ENCODE peak calls at places on chromosomes 6 and 20, in seven cellular contexts. H is cardiac muscle cell, S is upper lobe of right lung, A is right lobe of liver, R is spleen, P is Peyer's patch, N is lung. Z is an unnamed sample. For H3K4me1, the result is how much of the 10 kb centered on the place peaks cover.

GRCh38 chr20:14643146-14643545 is 305.7 kb upstream of the FLRT3 start:
- DNase-seq in A (no peak), R (no peak), P (no peak), H (no peak), N (no peak), S (no peak), Z (no peak)

GRCh38 chr20:63232235-63233060 is 3.3 kb upstream of the BIRC7 start:
- DNase-seq in A (no peak), N (no peak), H (no peak), S (no peak), P (no peak), R (no peak), Z (peak)

GRCh38 chr6:156190270-156190669 is 586.9 kb upstream of the ARID1B start:
- DNase-seq in A (no peak), P (no peak), N (no peak), H (no peak), S (no peak), R (peak), Z (no peak)

GRCh38 chr6:47034919-47035318 is 7.2 kb downstream of the ADGRF1 start:
- DNase-seq in P (no peak), N (peak), R (no peak), S (no peak), A (no peak), H (peak), Z (peak)

GRCh38 chr6:133512410-133513016 is 271.4 kb downstream of the EYA4 start:
- DNase-seq in S (no peak), N (no peak), P (no peak), A (no peak), R (no peak), H (peak), Z (no peak)

GRCh38 chr6:39786636-39787035 is 5.5 kb upstream of the DAAM2 start:
- DNase-seq in R (no peak), A (no peak), H (no peak), P (no peak), N (no peak), S (no peak), Z (no peak)

GRCh38 chr6:80527552-80528052 is 421.1 kb downstream of the BCKDHB start:
- DNase-seq in H (no peak), A (no peak), S (no peak), N (no peak), R (no peak), P (no peak), Z (no peak)

GRCh38 chr6:97958143-97958542 is 675.1 kb upstream of the MMS22L start:
- DNase-seq in N (no peak), S (peak), H (no peak), P (no peak), R (peak), A (no peak), Z (no peak)

GRCh38 chr20:62374431-62375152 is 7.5 kb upstream of the LAMA5 start:
- DNase-seq in H (no peak), S (no peak), P (no peak), R (no peak), A (no peak), N (no peak), Z (peak)

GRCh38 chr6:141152951-141153350 is 979.8 kb upstream of the GJE1 start:
- DNase-seq in N (no peak), A (no peak), P (no peak), R (no peak), H (no peak), S (no peak), Z (no peak)

GRCh38 chr6:26556263-26557070 is 18.3 kb downstream of the HMGN4 start:
- DNase-seq in N (no peak), H (no peak), P (no peak), R (no peak), A (no peak), S (no peak), Z (peak)

GRCh38 chr6:140463312-140463710 is 1088.9 kb upstream of the CITED2 start:
- DNase-seq in P (no peak), R (no peak), H (no peak), S (no peak), N (no peak), A (no peak), Z (no peak)

GRCh38 chr6:15343490-15344185 is 97.8 kb downstream of the JARID2 start:
- DNase-seq in P (no peak), N (no peak), A (no peak), R (no peak), S (no peak), H (peak), Z (no peak)

GRCh38 chr20:33442136-33443005 is 1.2 kb downstream of the SNTA1 start:
- DNase-seq in R (peak), S (no peak), N (no peak), P (no peak), A (no peak), H (no peak), Z (no peak)

GRCh38 chr6:52574709-52575489 is 2.0 kb downstream of the TRAM2 start:
- DNase-seq in N (peak), R (peak), A (no peak), P (peak), S (no peak), H (no peak), Z (peak)

GRCh38 chr20:58567437-58567836 is 52.2 kb upstream of the APCDD1L start:
- DNase-seq in A (no peak), R (peak), N (no peak), H (no peak), S (no peak), P (no peak), Z (no peak)

GRCh38 chr6:168031411-168032382 is 34.2 kb downstream of the KIF25 start:
- DNase-seq in P (no peak), R (peak), S (no peak), H (no peak), A (peak), N (no peak), Z (no peak)

GRCh38 chr20:63533871-63534393 is 3.2 kb downstream of the PTK6 start:
- DNase-seq in H (no peak), A (peak), P (no peak), N (no peak), R (peak), S (peak), Z (no peak)

GRCh38 chr20:35304956-35305355 is 12.7 kb upstream of the FAM83C start:
- DNase-seq in R (no peak), P (no peak), N (no peak), S (peak), H (no peak), A (no peak), Z (no peak)

GRCh38 chr6:3176562-3177355 is 19.4 kb upstream of the TUBB2A start:
- DNase-seq in P (no peak), S (no peak), H (no peak), N (no peak), R (no peak), A (no peak), Z (peak)

GRCh38 chr20:63487116-63487764 is 11.6 kb downstream of the EEF1A2 start:
- DNase-seq in H (no peak), A (no peak), N (no peak), S (no peak), R (no peak), P (no peak), Z (no peak)

GRCh38 chr6:149228276-149228962 is 89.1 kb upstream of the TAB2 start:
- DNase-seq in A (no peak), H (no peak), N (no peak), R (no peak), S (no peak), P (no peak), Z (no peak)

GRCh38 chr6:79601020-79601609 is 30.0 kb upstream of the SH3BGRL2 start:
- DNase-seq in A (no peak), R (no peak), H (no peak), P (no peak), N (no peak), S (no peak), Z (peak)

GRCh38 chr20:4490045-4490444 is 231.7 kb upstream of the PRND start:
- DNase-seq in R (no peak), H (no peak), P (no peak), A (no peak), N (no peak), S (no peak), Z (no peak)

GRCh38 chr6:13328076-13328874 is at the start of gene TBC1D7:
- DNase-seq in S (peak), P (peak), A (peak), N (peak), R (peak), H (peak), Z (peak)
- H3K4me1 ChIP-seq in S (under half), P (under half), A (under half), N (under half), R (under half), H (under half), Z (under half)

GRCh38 chr20:50040432-50041237 is 57.9 kb downstream of the SNAI1 start:
- DNase-seq in P (no peak), A (no peak), R (no peak), N (no peak), S (no peak), H (no peak), Z (no peak)
- H3K27ac ChIP-seq in P (peak), A (no peak), R (peak), N (no peak), S (no peak), H (peak), Z (no peak)

GRCh38 chr6:159762681-159763293 is 942 bp downstream of the ACAT2 start:
- DNase-seq in R (no peak), N (no peak), H (no peak), S (no peak), A (peak), P (peak), Z (no peak)

GRCh38 chr6:159761873-159762680 is at the start of gene ACAT2:
- DNase-seq in H (peak), N (peak), R (peak), P (peak), S (peak), A (peak), Z (peak)

GRCh38 chr6:159769470-159769869 is 7.6 kb downstream of the ACAT2 start:
- DNase-seq in N (no peak), A (no peak), H (no peak), R (no peak), P (no peak), S (no peak), Z (no peak)

GRCh38 chr6:159772196-159772595 is 10.4 kb downstream of the ACAT2 start:
- DNase-seq in S (no peak), N (no peak), A (no peak), H (no peak), R (no peak), P (no peak), Z (no peak)

GRCh38 chr6:159766923-159767322 is 5.1 kb downstream of the ACAT2 start:
- DNase-seq in P (no peak), N (no peak), S (no peak), R (no peak), H (no peak), A (no peak), Z (peak)
- H3K4me1 ChIP-seq in P (under half), N (under half), S (under half), R (under half), H (under half), A (under half), Z (under half)

GRCh38 chr20:19824861-19825260 is 66.8 kb downstream of the RIN2 start:
- DNase-seq in R (no peak), S (no peak), N (no peak), P (no peak), H (no peak), A (no peak), Z (no peak)

GRCh38 chr20:19828233-19828632 is 70.2 kb downstream of the RIN2 start:
- DNase-seq in A (no peak), H (peak), S (no peak), R (no peak), N (no peak), P (peak), Z (peak)

GRCh38 chr20:19826179-19826914 is 68.3 kb downstream of the RIN2 start:
- DNase-seq in H (no peak), P (no peak), S (no peak), N (no peak), A (no peak), R (no peak), Z (no peak)

GRCh38 chr20:19830351-19830750 is 72.3 kb downstream of the RIN2 start:
- DNase-seq in P (no peak), N (no peak), S (no peak), R (no peak), H (no peak), A (no peak), Z (no peak)

DNA sequence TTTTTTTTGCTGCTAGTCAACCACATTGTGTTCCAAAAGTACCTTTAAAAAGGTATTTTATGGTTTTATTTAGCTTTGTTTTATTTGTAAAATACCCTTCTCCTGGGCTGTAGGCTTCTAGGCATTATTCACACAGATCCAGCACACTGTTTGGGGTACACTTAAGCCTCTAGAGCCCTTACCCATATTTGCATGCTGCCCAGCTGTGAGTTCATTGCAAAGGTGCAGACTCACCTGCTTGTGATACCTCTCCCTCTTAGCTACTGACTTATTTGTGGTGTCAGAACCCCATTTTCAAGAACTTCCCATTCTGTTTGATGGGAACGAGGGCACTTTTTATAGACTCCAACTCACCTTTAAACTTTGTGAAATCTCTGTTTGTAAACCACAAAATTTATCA is 69.8 kb downstream of the RIN2 start:
- DNase-seq in A (no peak), S (no peak), N (no peak), R (no peak), H (no peak), P (no peak), Z (no peak)
- H3K27ac ChIP-seq in A (no peak), S (no peak), N (no peak), R (peak), H (peak), P (no peak), Z (no peak)

DNA sequence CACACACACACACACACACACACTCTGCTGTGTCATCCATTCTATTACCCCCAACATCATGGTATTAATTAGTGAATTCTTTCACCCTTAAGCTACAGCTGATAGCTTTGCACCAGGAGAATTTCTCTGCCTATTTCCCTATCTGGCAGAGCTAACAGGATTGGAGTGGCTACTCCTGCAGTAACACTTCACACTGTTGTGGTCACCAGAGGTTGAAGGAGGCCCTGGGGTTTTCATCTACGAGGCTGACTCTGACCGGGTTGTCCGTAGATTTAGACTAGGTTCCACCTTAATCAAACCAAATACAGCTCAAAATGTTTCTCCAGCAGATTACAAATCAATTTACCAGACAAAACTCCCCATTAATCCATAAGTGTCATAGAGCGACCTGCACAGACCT is 69.2 kb upstream of the RIPOR2 start:
- DNase-seq in N (peak), P (no peak), H (peak), S (no peak), R (no peak), A (no peak), Z (no peak)
- H3K4me1 ChIP-seq in N (under half), P (under half), H (under half), S (under half), R (half or more), A (under half), Z (under half)

DNA sequence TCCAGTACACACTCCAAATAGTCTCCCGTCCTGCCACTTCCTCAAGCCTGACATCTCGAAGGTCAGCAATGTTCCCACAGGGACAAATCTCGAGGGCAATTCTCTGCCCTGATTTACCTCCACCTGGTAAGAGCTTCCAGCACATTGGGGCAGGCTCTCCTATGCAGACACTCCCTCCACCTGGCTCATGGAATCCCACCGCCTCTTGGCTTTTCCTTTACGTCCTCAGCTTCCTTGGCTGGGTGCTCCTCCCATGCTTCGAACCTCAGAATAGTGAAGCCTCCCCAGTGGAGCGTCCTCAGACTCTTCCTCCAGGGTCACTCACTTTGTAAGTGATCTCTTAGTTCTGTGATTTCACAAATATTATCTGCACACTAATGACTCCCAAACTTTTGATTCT is 205.2 kb upstream of the ECI2 start:
- DNase-seq in H (no peak), A (no peak), S (no peak), R (no peak), N (no peak), P (no peak), Z (no peak)
- H3K27ac ChIP-seq in H (no peak), A (no peak), S (no peak), R (no peak), N (no peak), P (no peak), Z (no peak)

DNA sequence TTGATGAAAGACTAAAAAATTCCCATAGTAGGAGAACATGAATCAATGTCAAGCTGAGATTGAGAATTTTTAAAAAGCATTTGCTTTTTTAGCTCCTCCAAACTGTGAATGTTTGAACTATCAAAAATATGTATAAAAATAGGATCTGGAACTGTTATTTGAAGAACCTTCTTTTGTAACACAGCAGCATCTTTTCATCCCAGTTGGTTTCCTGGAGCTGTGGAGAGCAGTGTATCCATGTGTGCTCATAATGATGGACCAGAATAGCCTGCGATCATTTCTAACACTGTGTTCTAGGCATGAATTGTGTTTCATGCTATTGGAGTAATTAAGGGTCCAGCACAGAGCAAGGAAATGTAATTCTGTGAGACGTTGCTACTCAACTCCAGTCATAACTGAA is 22.1 kb downstream of the MRAP2 start:
- DNase-seq in H (no peak), N (no peak), A (no peak), S (no peak), R (no peak), P (no peak), Z (no peak)
- H3K4me1 ChIP-seq in H (under half), N (under half), A (under half), S (under half), R (under half), P (under half), Z (under half)

GRCh38 chr20:24423291-24423690 is 46.1 kb upstream of the SYNDIG1 start:
- DNase-seq in P (no peak), S (no peak), A (no peak), H (no peak), R (no peak), N (no peak), Z (no peak)
- H3K27ac ChIP-seq in P (no peak), S (no peak), A (no peak), H (no peak), R (no peak), N (no peak), Z (no peak)

Z was measured in SJSA1.